ENCODE peak calls at places on chromosomes 2 and 18, in four cellular contexts. H is germinal center, B is left cardiac atrium, I is anterior cingulate cortex. M is an unnamed sample.

GRCh38 chr2:190179754-190180312 is 117.3 kb upstream of the MSTN start:
- DNase-seq in H (peak; percentile 8), B (no peak), I (peak; percentile 34), M (no peak)

GRCh38 chr2:71544919-71545571 is 91.7 kb downstream of the DYSF start:
- DNase-seq in H (no peak), B (peak; percentile 45), I (no peak), M (no peak)

GRCh38 chr2:105671156-105671555 is 73.6 kb upstream of the NCK2 start:
- DNase-seq in H (no peak), B (peak; percentile 54), I (no peak), M (no peak)

GRCh38 chr2:175140332-175140731 is 27.7 kb downstream of the ATF2 start:
- DNase-seq in H (no peak), B (no peak), I (no peak), M (no peak)

GRCh38 chr2:127953128-127953718 is 67.5 kb upstream of the AMMECR1L start:
- DNase-seq in H (no peak), B (peak; percentile 60), I (no peak), M (no peak)

GRCh38 chr2:190503088-190503487 is 31.4 kb downstream of the NEMP2 start:
- DNase-seq in H (no peak), B (no peak), I (no peak), M (no peak)

GRCh38 chr2:221997100-221997499 is 301.7 kb downstream of the PAX3 start:
- DNase-seq in H (no peak), B (no peak), I (no peak), M (no peak)

GRCh38 chr2:145744541-145745386 is 1224.8 kb upstream of the ZEB2 start:
- DNase-seq in H (no peak), B (no peak), I (no peak), M (no peak)

GRCh38 chr2:53202063-53202462 is 565.5 kb upstream of the CHAC2 start:
- DNase-seq in H (no peak), B (peak; percentile 24), I (no peak), M (no peak)

GRCh38 chr2:212535963-212536362 is 2.6 kb downstream of the ERBB4 start:
- DNase-seq in H (no peak), B (no peak), I (no peak), M (no peak)

GRCh38 chr2:207219716-207220414 is 54.1 kb upstream of the KLF7 start:
- DNase-seq in H (no peak), B (no peak), I (no peak), M (no peak)

GRCh38 chr2:163610817-163611556 is 124.8 kb downstream of the FIGN start:
- DNase-seq in H (no peak), B (no peak), I (peak; percentile 20), M (no peak)

GRCh38 chr18:24534737-24535136 is 74.3 kb downstream of the HRH4 start:
- DNase-seq in H (no peak), B (no peak), I (no peak), M (no peak)

GRCh38 chr2:71608034-71608433 is 154.7 kb downstream of the DYSF start:
- DNase-seq in H (no peak), B (peak; percentile 13), I (no peak), M (no peak)

GRCh38 chr2:190943706-190944105 is 63.1 kb downstream of the GLS start:
- DNase-seq in H (no peak), B (no peak), I (no peak), M (no peak)

GRCh38 chr18:70991577-70991976 is 702.7 kb downstream of the SOCS6 start:
- DNase-seq in H (no peak), B (no peak), I (no peak), M (no peak)

GRCh38 chr2:37617119-37617892 is 54.1 kb downstream of the CDC42EP3 start:
- DNase-seq in H (no peak), B (no peak), I (no peak), M (no peak)

GRCh38 chr2:56465491-56465890 is 281.7 kb downstream of the CCDC85A start:
- DNase-seq in H (no peak), B (no peak), I (no peak), M (no peak)

GRCh38 chr18:80109676-80110078 is 615 bp downstream of the ADNP2 start:
- DNase-seq in H (no peak), B (peak; percentile 45), I (peak; percentile 19), M (peak; percentile 24)

GRCh38 chr2:15860760-15861159 is 79.6 kb upstream of the MYCN start:
- DNase-seq in H (no peak), B (no peak), I (no peak), M (no peak)